ENCODE peak calls at places on chromosomes 13 and 19, in ten cellular contexts. C is IMR-90, H is testis, Z is breast epithelium, P is sigmoid colon, W is uterus, B is body of pancreas, F is spleen, Y is heart left ventricle, S is endothelial cell of umbilical vein. O is an unnamed sample.

GRCh38 chr13:100530645-100531044 is 57.9 kb downstream of the GGACT start:
- DNase-seq in C (peak; percentile 33), H (peak; percentile 80), Z (peak; percentile 45), P (peak; percentile 67), W (peak; percentile 50), B (no peak), F (no peak), Y (no peak), S (no peak), O (peak; percentile 16)

GRCh38 chr13:50170447-50171037 is 155.3 kb downstream of the KCNRG start:
- DNase-seq in C (peak; percentile 21), H (no peak), Z (no peak), P (no peak), W (no peak), B (no peak), F (no peak), Y (no peak), S (peak; percentile 69), O (no peak)

GRCh38 chr13:101523732-101524131 is 71.3 kb downstream of the ITGBL1 start:
- DNase-seq in C (peak; percentile 84), H (no peak), Z (no peak), P (no peak), W (no peak), B (no peak), F (no peak), Y (no peak), S (peak; percentile 59), O (peak; percentile 29)

GRCh38 chr19:31361728-31362127 is 12.5 kb upstream of the TSHZ3 start:
- DNase-seq in C (no peak), H (no peak), Z (no peak), P (no peak), W (no peak), B (no peak), F (no peak), Y (no peak), S (no peak), O (no peak)

GRCh38 chr13:48578516-48579166 is 45.8 kb upstream of the RCBTB2 start:
- DNase-seq in C (no peak), H (no peak), Z (no peak), P (no peak), W (no peak), B (no peak), F (no peak), Y (no peak), S (no peak), O (no peak)

GRCh38 chr13:113117335-113117872 is 5.2 kb upstream of the F10 start:
- DNase-seq in C (no peak), H (no peak), Z (no peak), P (no peak), W (peak; percentile 6), B (no peak), F (peak; percentile 51), Y (no peak), S (no peak), O (no peak)

GRCh38 chr13:22848539-22849052 is 332.2 kb upstream of the SGCG start:
- DNase-seq in C (no peak), H (peak; percentile 68), Z (no peak), P (no peak), W (no peak), B (peak; percentile 7), F (no peak), Y (peak; percentile 47), S (no peak), O (no peak)

GRCh38 chr13:25738342-25738771 is 313.5 kb downstream of the SHISA2 start:
- DNase-seq in C (no peak), H (no peak), Z (no peak), P (no peak), W (no peak), B (peak; percentile 34), F (no peak), Y (no peak), S (peak; percentile 11), O (no peak)

GRCh38 chr13:74206061-74206561 is 71.9 kb upstream of the KLF12 start:
- DNase-seq in C (peak; percentile 92), H (no peak), Z (peak; percentile 29), P (no peak), W (no peak), B (no peak), F (no peak), Y (no peak), S (no peak), O (no peak)

GRCh38 chr13:36261976-36262375 is 35.6 kb downstream of the CCDC169 start:
- DNase-seq in C (no peak), H (no peak), Z (no peak), P (no peak), W (no peak), B (no peak), F (no peak), Y (no peak), S (no peak), O (no peak)

GRCh38 chr13:86920960-86921359 is 750.2 kb upstream of the SLITRK5 start:
- DNase-seq in C (no peak), H (no peak), Z (no peak), P (no peak), W (no peak), B (no peak), F (no peak), Y (no peak), S (no peak), O (no peak)

GRCh38 chr13:98858206-98858605 is 105.7 kb upstream of the SLC15A1 start:
- DNase-seq in C (no peak), H (no peak), Z (no peak), P (no peak), W (no peak), B (no peak), F (no peak), Y (no peak), S (no peak), O (no peak)

GRCh38 chr19:29211562-29212416 is 1.2 kb downstream of the UQCRFS1 start:
- DNase-seq in C (peak; percentile 12), H (no peak), Z (no peak), P (no peak), W (no peak), B (no peak), F (no peak), Y (no peak), S (no peak), O (no peak)

GRCh38 chr13:47798906-47799305 is 202.2 kb downstream of the SUCLA2 start:
- DNase-seq in C (peak; percentile 21), H (no peak), Z (no peak), P (no peak), W (no peak), B (no peak), F (no peak), Y (no peak), S (no peak), O (no peak)

GRCh38 chr19:1655131-1655981 is 2.9 kb upstream of the TCF3 start:
- DNase-seq in C (no peak), H (no peak), Z (no peak), P (no peak), W (no peak), B (no peak), F (peak; percentile 76), Y (peak; percentile 48), S (no peak), O (no peak)

GRCh38 chr13:41613471-41613870 is 156.1 kb downstream of the RGCC start:
- DNase-seq in C (no peak), H (no peak), Z (no peak), P (no peak), W (no peak), B (no peak), F (no peak), Y (no peak), S (no peak), O (no peak)
- H3K27ac ChIP-seq in C (peak overlapping the region; percentile 65), H (peak overlapping the region; percentile 5), Z (peak overlapping the region; percentile 31), P (no peak overlapping the region), W (peak overlapping the region; percentile 80), B (peak overlapping the region; percentile 38), F (no peak overlapping the region), Y (peak overlapping the region; percentile 81), S (peak overlapping the region; percentile 93), O (no peak overlapping the region)

DNA sequence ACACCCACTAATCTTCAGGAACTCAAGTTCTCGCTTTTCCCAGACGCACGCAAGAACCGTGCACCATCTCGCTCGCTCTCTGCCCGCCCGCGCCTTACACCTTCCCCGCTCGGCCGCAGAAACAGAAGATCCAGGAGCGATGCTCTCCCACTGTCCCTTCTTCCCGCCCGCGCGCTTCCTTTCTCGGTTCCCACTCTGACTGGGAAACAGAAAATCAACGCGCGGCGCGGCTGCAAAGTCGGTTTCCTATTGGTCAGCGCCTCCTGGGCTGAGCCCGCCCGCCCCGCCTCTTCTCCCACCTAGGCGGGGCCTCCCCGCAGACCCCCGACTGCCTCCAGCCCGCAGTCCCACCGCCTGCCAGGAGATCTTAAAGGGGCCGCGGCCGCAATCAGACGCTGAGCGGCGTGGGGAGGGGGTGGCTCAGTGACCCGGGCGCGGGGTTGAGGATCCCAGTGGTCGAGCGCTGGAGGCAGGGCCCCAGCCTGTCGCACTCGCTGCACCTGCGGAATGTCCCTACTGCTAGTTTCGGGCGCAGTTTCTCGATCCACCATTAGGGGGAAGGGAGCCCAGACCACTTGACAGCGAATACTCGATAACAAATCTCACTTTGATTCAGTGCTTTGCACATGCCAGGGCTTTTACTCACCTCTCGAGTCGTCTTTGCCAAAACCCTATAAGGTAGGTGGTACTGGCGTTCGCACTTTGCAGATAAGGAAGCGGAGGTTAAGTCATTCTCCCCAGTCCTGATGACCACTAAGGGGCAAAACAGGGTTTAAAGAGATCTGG is 700 bp upstream of the SLC25A23 start:
- DNase-seq in C (peak; percentile 97), H (peak; percentile 99), Z (peak; percentile 92), P (peak; percentile 97), W (peak; percentile 97), B (peak; percentile 97), F (peak; percentile 98), Y (peak; percentile 98), S (peak; percentile 95), O (peak; percentile 99)
- TF ChIP-seq POLR2A in C (no peak), H (no peak), Z (no peak), P (no peak), W (peak; percentile 25), B (peak; percentile 83), F (no peak), Y (peak; percentile 31), S (no peak), O (no peak)

DNA sequence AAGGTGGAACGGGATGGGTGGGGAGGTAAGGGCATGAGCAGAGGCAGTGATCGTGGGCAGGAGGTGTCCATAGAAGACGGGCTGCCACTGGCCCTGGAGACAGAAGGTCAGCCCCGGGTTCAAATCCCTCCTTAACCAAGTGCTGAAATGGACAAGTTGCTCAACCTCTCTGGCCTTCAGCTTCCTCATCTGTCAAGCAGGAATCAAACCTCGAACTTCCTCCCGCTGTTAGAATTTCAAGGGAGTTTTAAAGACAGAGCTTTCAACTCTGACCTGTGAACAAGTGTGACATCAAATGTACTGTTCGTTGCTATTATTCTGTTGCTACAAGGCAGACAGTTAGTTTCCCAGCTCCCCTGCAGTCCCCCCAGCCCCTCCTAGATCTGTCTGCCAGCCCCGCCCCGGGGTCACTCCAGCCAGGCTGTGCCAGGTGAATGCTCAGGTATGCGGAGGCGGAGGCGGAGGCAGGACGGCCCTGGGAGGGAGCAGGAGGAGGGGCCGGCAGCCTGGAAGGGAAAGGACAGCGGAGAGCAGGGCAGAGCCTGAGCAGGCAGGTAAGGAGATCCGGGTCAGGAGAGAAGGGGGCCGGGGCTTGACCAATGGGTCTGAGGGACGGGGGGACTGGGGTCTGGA is at the start of gene EPS8L1:
- DNase-seq in C (no peak), H (no peak), Z (peak; percentile 76), P (no peak), W (no peak), B (peak; percentile 76), F (no peak), Y (peak; percentile 54), S (no peak), O (peak; percentile 94)
- H3K27me3 ChIP-seq in C (peaks cover 29% of the 10 kb centered on the region), H (no peaks in the 10 kb centered on the region), Z (no peaks in the 10 kb centered on the region), P (peaks cover 59% of the 10 kb centered on the region), W (peaks cover 14% of the 10 kb centered on the region), B (no peaks in the 10 kb centered on the region), F (peaks cover 39% of the 10 kb centered on the region), Y (peaks cover 48% of the 10 kb centered on the region), S (no peaks in the 10 kb centered on the region), O (no peaks in the 10 kb centered on the region)

GRCh38 chr19:48961673-48962028 is 3.5 kb upstream of the FTL start:
- DNase-seq in C (no peak), H (no peak), Z (no peak), P (no peak), W (no peak), B (no peak), F (peak; percentile 83), Y (no peak), S (no peak), O (no peak)
- H3K27ac ChIP-seq in C (peak overlapping the region; percentile 96), H (no peak overlapping the region), Z (no peak overlapping the region), P (peak overlapping the region; percentile 93), W (peak overlapping the region; percentile 97), B (peak overlapping the region; percentile 89), F (peak overlapping the region; percentile 70), Y (peak overlapping the region; percentile 52), S (no peak overlapping the region), O (peak overlapping the region; percentile 65)

O was measured in thyroid gland.